ENCODE peak calls at places on chromosomes 1 and 21, in seven cellular contexts. D, Z, T, K, N, G and M are unnamed samples.
A peak's percentile ranks its signal among the peaks of the same experiment; 100 is the strongest.

GRCh38 chr1:95002167-95002566 is 70.6 kb downstream of the ALG14 start:
- DNase-seq in N (no peak), K (no peak), D (no peak), T (no peak), G (no peak), Z (no peak), M (no peak)

GRCh38 chr1:86636898-86637297 is 67.5 kb upstream of the SH3GLB1 start:
- DNase-seq in K (no peak), G (no peak), Z (no peak), N (no peak), T (no peak), D (no peak), M (no peak)

GRCh38 chr1:50328552-50328951 is 94.7 kb downstream of the DMRTA2 start:
- DNase-seq in T (no peak), N (peak; percentile 85), Z (no peak), G (no peak), K (no peak), D (no peak), M (no peak)

GRCh38 chr1:222926566-222926965 is 111.7 kb downstream of the DISP1 start:
- DNase-seq in N (no peak), D (no peak), T (no peak), G (no peak), Z (no peak), K (no peak), M (no peak)

GRCh38 chr1:3463408-3463811 is 8.9 kb downstream of the ARHGEF16 start:
- DNase-seq in T (no peak), Z (no peak), K (no peak), D (no peak), G (peak; percentile 34), N (no peak), M (no peak)

GRCh38 chr1:87148670-87149069 is 180.0 kb upstream of the LMO4 start:
- DNase-seq in N (no peak), T (no peak), Z (no peak), G (no peak), K (no peak), D (no peak), M (no peak)

GRCh38 chr1:109877320-109877771 is 33.3 kb upstream of the CSF1 start:
- DNase-seq in K (peak; percentile 71), Z (no peak), G (peak; percentile 72), N (no peak), T (no peak), D (peak; percentile 70), M (peak; percentile 54)

GRCh38 chr1:41795205-41795762 is 123.4 kb downstream of the HIVEP3 start:
- DNase-seq in T (no peak), G (no peak), K (no peak), D (no peak), Z (no peak), N (no peak), M (no peak)

GRCh38 chr1:5010656-5011055 is 356.2 kb downstream of the AJAP1 start:
- DNase-seq in K (no peak), N (no peak), Z (no peak), D (no peak), T (no peak), G (no peak), M (no peak)

GRCh38 chr21:22342855-22343254 is 1344.6 kb downstream of the NCAM2 start:
- DNase-seq in T (no peak), D (no peak), N (no peak), Z (no peak), K (no peak), G (no peak), M (no peak)

GRCh38 chr1:119655160-119655559 is 7.1 kb upstream of the ZNF697 start:
- DNase-seq in T (no peak), D (no peak), G (no peak), K (no peak), N (no peak), Z (no peak), M (no peak)

GRCh38 chr1:119027759-119028158 is 39.6 kb upstream of the TBX15 start:
- DNase-seq in G (no peak), D (no peak), T (no peak), Z (no peak), N (no peak), K (no peak), M (no peak)

GRCh38 chr1:116278541-116278866 is 94.5 kb upstream of the ATP1A1 start:
- DNase-seq in G (no peak), K (no peak), T (no peak), D (no peak), N (no peak), Z (no peak), M (no peak)

GRCh38 chr1:114094303-114094663 is 59.4 kb downstream of the SYT6 start:
- DNase-seq in D (no peak), N (no peak), G (no peak), Z (no peak), T (no peak), K (no peak), M (no peak)

GRCh38 chr1:57832616-57833015 is 408.8 kb upstream of the DAB1 start:
- DNase-seq in N (no peak), G (no peak), K (no peak), T (no peak), D (no peak), Z (no peak), M (no peak)

GRCh38 chr1:20386682-20387081 is 96.0 kb downstream of the VWA5B1 start:
- DNase-seq in D (no peak), G (no peak), K (peak; percentile 74), Z (no peak), T (no peak), N (peak; percentile 88), M (no peak)

GRCh38 chr1:73100216-73100615 is 817.9 kb upstream of the NEGR1 start:
- DNase-seq in K (no peak), Z (no peak), D (no peak), T (no peak), G (no peak), N (no peak), M (no peak)

DNA sequence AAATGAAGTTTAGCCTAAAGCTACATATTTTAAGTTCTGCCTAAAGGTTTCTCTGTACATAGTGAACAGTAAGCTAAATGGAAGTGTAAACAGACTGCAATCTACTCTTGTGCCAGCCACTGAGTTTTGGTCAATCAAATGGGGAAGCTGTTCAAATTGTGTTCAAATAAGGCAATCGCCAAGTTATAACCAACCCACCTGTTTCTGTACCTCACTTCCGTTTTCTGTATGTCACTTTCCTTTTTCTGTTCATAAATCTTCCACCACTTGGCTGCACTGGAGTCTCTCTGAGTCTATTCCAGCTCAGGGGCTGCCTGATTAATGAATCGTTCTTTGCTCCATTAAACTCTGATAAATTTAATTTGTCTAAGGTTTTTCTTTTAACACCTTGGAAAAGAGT is 10.8 kb upstream of the THEM4 start:
- DNase-seq in G (no peak), T (no peak), N (no peak), K (no peak), D (no peak), Z (no peak), M (no peak)
- H3K27ac ChIP-seq in G (no peak overlapping the region), T (no peak overlapping the region), N (no peak overlapping the region), K (no peak overlapping the region), D (no peak overlapping the region), Z (no peak overlapping the region), M (no peak overlapping the region)

GRCh38 chr1:161225534-161226319 is at the start of gene TOMM40L:
- DNase-seq in K (peak; percentile 98), N (peak; percentile 88), T (peak; percentile 84), G (peak; percentile 93), Z (peak; percentile 90), D (peak; percentile 89), M (peak; percentile 96)

GRCh38 chr1:161226320-161226711 is 456 bp downstream of the TOMM40L start:
- DNase-seq in D (no peak), G (no peak), Z (no peak), K (no peak), N (no peak), T (no peak), M (no peak)

GRCh38 chr1:161226759-161227158 is 899 bp downstream of the TOMM40L start:
- DNase-seq in Z (no peak), D (no peak), K (no peak), N (no peak), G (no peak), T (no peak), M (no peak)

GRCh38 chr1:161228032-161228431 is 2.2 kb downstream of the TOMM40L start:
- DNase-seq in D (no peak), T (no peak), Z (no peak), N (no peak), G (no peak), K (no peak), M (no peak)

GRCh38 chr1:161227196-161227871 is 1.5 kb downstream of the TOMM40L start:
- DNase-seq in Z (peak; percentile 39), D (peak; percentile 86), G (peak; percentile 86), T (peak; percentile 81), K (peak; percentile 94), N (peak; percentile 67), M (no peak)
- H3K4me3 ChIP-seq in Z (peak overlapping the region; percentile 86), D (no peak overlapping the region), G (peak overlapping the region; percentile 70), T (no peak overlapping the region), K (no peak overlapping the region), N (peak overlapping the region; percentile 69), M (no peak overlapping the region)

GRCh38 chr1:173869108-173869359 is 854 bp downstream of the ZBTB37 start:
- DNase-seq in Z (no peak), N (no peak), G (no peak), T (no peak), D (no peak), K (no peak), M (no peak)
- H3K36me3 ChIP-seq in Z (peaks cover 34% of the 10 kb centered on the region), N (peaks cover 60% of the 10 kb centered on the region), G (peaks cover 37% of the 10 kb centered on the region), T (peaks cover 18% of the 10 kb centered on the region), D (peaks cover 4% of the 10 kb centered on the region), K (peaks cover 42% of the 10 kb centered on the region), M (peaks cover 31% of the 10 kb centered on the region)

GRCh38 chr1:27572679-27573426 is 31.1 kb downstream of the AHDC1 start:
- DNase-seq in D (no peak), T (no peak), N (no peak), Z (no peak), G (no peak), K (peak; percentile 85), M (no peak)
- H3K27ac ChIP-seq in D (peak overlapping the region; percentile 71), T (no peak overlapping the region), N (no peak overlapping the region), Z (peak overlapping the region; percentile 91), G (peak overlapping the region; percentile 76), K (peak overlapping the region; percentile 90), M (no peak overlapping the region)